ENCODE peak calls at places on chromosomes 3 and 15, in seven cellular contexts. One of them, this sample, is unnamed.
A peak's percentile ranks its signal among the peaks of the same experiment; 100 is the strongest.

GRCh38 chr3:127775398-127776109 is 46.8 kb downstream of the MGLL start:
- DNase-seq in germinal center: no peak
- DNase-seq in CD4-positive, CD25-positive, alpha-beta regulatory T cell: no peak
- DNase-seq in A172: peak; percentile 83
- DNase-seq in SW480: no peak
- DNase-seq in astrocyte of the spinal cord: peak; percentile 73
- DNase-seq in anterior cingulate cortex: peak; percentile 23
- DNase-seq in this sample: peak; percentile 94

GRCh38 chr3:136149569-136150136 is 46.5 kb downstream of the MSL2 start:
- DNase-seq in germinal center: no peak
- DNase-seq in CD4-positive, CD25-positive, alpha-beta regulatory T cell: no peak
- DNase-seq in anterior cingulate cortex: no peak
- DNase-seq in astrocyte of the spinal cord: peak; percentile 46
- DNase-seq in SW480: no peak
- DNase-seq in A172: peak; percentile 47
- DNase-seq in this sample: peak; percentile 36

GRCh38 chr3:112394008-112394616 is 61.2 kb downstream of the CD200 start:
- DNase-seq in CD4-positive, CD25-positive, alpha-beta regulatory T cell: no peak
- DNase-seq in astrocyte of the spinal cord: no peak
- DNase-seq in A172: no peak
- DNase-seq in SW480: no peak
- DNase-seq in germinal center: no peak
- DNase-seq in anterior cingulate cortex: no peak
- DNase-seq in this sample: no peak

GRCh38 chr3:62665627-62666433 is 209.4 kb downstream of the CADPS start:
- DNase-seq in CD4-positive, CD25-positive, alpha-beta regulatory T cell: peak; percentile 33
- DNase-seq in A172: peak; percentile 49
- DNase-seq in astrocyte of the spinal cord: peak; percentile 62
- DNase-seq in germinal center: peak; percentile 69
- DNase-seq in anterior cingulate cortex: peak; percentile 7
- DNase-seq in SW480: peak; percentile 58
- DNase-seq in this sample: peak; percentile 45

GRCh38 chr3:193660698-193661400 is 67.8 kb downstream of the OPA1 start:
- DNase-seq in astrocyte of the spinal cord: no peak
- DNase-seq in germinal center: no peak
- DNase-seq in SW480: no peak
- DNase-seq in CD4-positive, CD25-positive, alpha-beta regulatory T cell: no peak
- DNase-seq in anterior cingulate cortex: no peak
- DNase-seq in A172: no peak
- DNase-seq in this sample: no peak

GRCh38 chr3:134810850-134811249 is 15.8 kb downstream of the EPHB1 start:
- DNase-seq in astrocyte of the spinal cord: no peak
- DNase-seq in SW480: no peak
- DNase-seq in anterior cingulate cortex: no peak
- DNase-seq in A172: no peak
- DNase-seq in germinal center: no peak
- DNase-seq in CD4-positive, CD25-positive, alpha-beta regulatory T cell: no peak
- DNase-seq in this sample: no peak

GRCh38 chr15:42253300-42253699 is 19.7 kb upstream of the GANC start:
- DNase-seq in CD4-positive, CD25-positive, alpha-beta regulatory T cell: no peak
- DNase-seq in SW480: no peak
- DNase-seq in A172: no peak
- DNase-seq in anterior cingulate cortex: no peak
- DNase-seq in germinal center: no peak
- DNase-seq in astrocyte of the spinal cord: no peak
- DNase-seq in this sample: no peak

GRCh38 chr15:101456079-101456791 is 33.3 kb downstream of the PCSK6 start:
- DNase-seq in astrocyte of the spinal cord: no peak
- DNase-seq in anterior cingulate cortex: no peak
- DNase-seq in SW480: no peak
- DNase-seq in germinal center: no peak
- DNase-seq in A172: no peak
- DNase-seq in CD4-positive, CD25-positive, alpha-beta regulatory T cell: no peak
- DNase-seq in this sample: no peak

GRCh38 chr3:138459619-138460535 is 25.5 kb downstream of the ESYT3 start:
- DNase-seq in SW480: no peak
- DNase-seq in CD4-positive, CD25-positive, alpha-beta regulatory T cell: no peak
- DNase-seq in astrocyte of the spinal cord: no peak
- DNase-seq in anterior cingulate cortex: no peak
- DNase-seq in A172: no peak
- DNase-seq in germinal center: no peak
- DNase-seq in this sample: no peak

GRCh38 chr3:130841357-130841756 is 52.5 kb upstream of the ATP2C1 start:
- DNase-seq in astrocyte of the spinal cord: no peak
- DNase-seq in A172: peak; percentile 55
- DNase-seq in germinal center: no peak
- DNase-seq in CD4-positive, CD25-positive, alpha-beta regulatory T cell: no peak
- DNase-seq in SW480: no peak
- DNase-seq in anterior cingulate cortex: no peak
- DNase-seq in this sample: no peak

GRCh38 chr3:138608322-138609214 is at the start of gene FAIM:
- DNase-seq in germinal center: peak; percentile 65
- DNase-seq in anterior cingulate cortex: peak; percentile 62
- DNase-seq in SW480: peak; percentile 76
- DNase-seq in astrocyte of the spinal cord: peak; percentile 77
- DNase-seq in CD4-positive, CD25-positive, alpha-beta regulatory T cell: peak; percentile 78
- DNase-seq in A172: peak; percentile 46
- DNase-seq in this sample: peak; percentile 70

GRCh38 chr3:72270730-72271129 is 485.8 kb upstream of the PROK2 start:
- DNase-seq in astrocyte of the spinal cord: no peak
- DNase-seq in CD4-positive, CD25-positive, alpha-beta regulatory T cell: no peak
- DNase-seq in SW480: no peak
- DNase-seq in germinal center: no peak
- DNase-seq in anterior cingulate cortex: no peak
- DNase-seq in A172: no peak
- DNase-seq in this sample: no peak

GRCh38 chr15:97084650-97085049 is 754.1 kb downstream of the NR2F2 start:
- DNase-seq in CD4-positive, CD25-positive, alpha-beta regulatory T cell: no peak
- DNase-seq in astrocyte of the spinal cord: peak; percentile 31
- DNase-seq in germinal center: no peak
- DNase-seq in A172: peak; percentile 18
- DNase-seq in anterior cingulate cortex: no peak
- DNase-seq in SW480: peak; percentile 60
- DNase-seq in this sample: peak; percentile 91

GRCh38 chr15:49715213-49715612 is 94.4 kb downstream of the DTWD1 start:
- DNase-seq in germinal center: no peak
- DNase-seq in A172: no peak
- DNase-seq in SW480: no peak
- DNase-seq in anterior cingulate cortex: no peak
- DNase-seq in astrocyte of the spinal cord: no peak
- DNase-seq in CD4-positive, CD25-positive, alpha-beta regulatory T cell: peak; percentile 37
- DNase-seq in this sample: no peak

GRCh38 chr3:10550705-10551104 is 45.3 kb upstream of the ATP2B2 start:
- DNase-seq in A172: no peak
- DNase-seq in anterior cingulate cortex: no peak
- DNase-seq in astrocyte of the spinal cord: no peak
- DNase-seq in germinal center: no peak
- DNase-seq in SW480: no peak
- DNase-seq in CD4-positive, CD25-positive, alpha-beta regulatory T cell: no peak
- DNase-seq in this sample: no peak

GRCh38 chr3:55721716-55722484 is 234.8 kb upstream of the WNT5A start:
- DNase-seq in anterior cingulate cortex: no peak
- DNase-seq in germinal center: peak; percentile 55
- DNase-seq in SW480: peak; percentile 37
- DNase-seq in astrocyte of the spinal cord: peak; percentile 48
- DNase-seq in CD4-positive, CD25-positive, alpha-beta regulatory T cell: no peak
- DNase-seq in A172: peak; percentile 26
- DNase-seq in this sample: peak; percentile 59

GRCh38 chr3:183092256-183092655 is 7.0 kb downstream of the MCCC1 start:
- DNase-seq in germinal center: no peak
- DNase-seq in CD4-positive, CD25-positive, alpha-beta regulatory T cell: no peak
- DNase-seq in anterior cingulate cortex: no peak
- DNase-seq in A172: no peak
- DNase-seq in astrocyte of the spinal cord: no peak
- DNase-seq in SW480: no peak
- DNase-seq in this sample: no peak

GRCh38 chr3:100875239-100875638 is 118.0 kb downstream of the ABI3BP start:
- DNase-seq in SW480: no peak
- DNase-seq in CD4-positive, CD25-positive, alpha-beta regulatory T cell: no peak
- DNase-seq in A172: peak; percentile 87
- DNase-seq in anterior cingulate cortex: no peak
- DNase-seq in astrocyte of the spinal cord: peak; percentile 82
- DNase-seq in germinal center: no peak
- DNase-seq in this sample: peak; percentile 4

GRCh38 chr3:179068779-179069530 is 2.7 kb downstream of the ZMAT3 start:
- DNase-seq in A172: peak; percentile 41
- DNase-seq in CD4-positive, CD25-positive, alpha-beta regulatory T cell: peak; percentile 52
- DNase-seq in astrocyte of the spinal cord: peak; percentile 23
- DNase-seq in SW480: no peak
- DNase-seq in anterior cingulate cortex: no peak
- DNase-seq in germinal center: peak; percentile 14
- DNase-seq in this sample: peak; percentile 63

GRCh38 chr3:157856078-157856939 is 249.9 kb downstream of the SHOX2 start:
- DNase-seq in germinal center: no peak
- DNase-seq in CD4-positive, CD25-positive, alpha-beta regulatory T cell: no peak
- DNase-seq in anterior cingulate cortex: no peak
- DNase-seq in astrocyte of the spinal cord: no peak
- DNase-seq in A172: peak; percentile 30
- DNase-seq in SW480: no peak
- DNase-seq in this sample: no peak

GRCh38 chr15:25374143-25374542 is 64.7 kb downstream of the UBE3A start:
- DNase-seq in CD4-positive, CD25-positive, alpha-beta regulatory T cell: no peak
- DNase-seq in germinal center: no peak
- DNase-seq in astrocyte of the spinal cord: no peak
- DNase-seq in A172: no peak
- DNase-seq in SW480: no peak
- DNase-seq in anterior cingulate cortex: no peak
- DNase-seq in this sample: no peak

GRCh38 chr3:189355481-189356201 is 183.9 kb downstream of the TPRG1 start:
- DNase-seq in SW480: peak; percentile 94
- DNase-seq in germinal center: no peak
- DNase-seq in anterior cingulate cortex: no peak
- DNase-seq in astrocyte of the spinal cord: peak; percentile 47
- DNase-seq in CD4-positive, CD25-positive, alpha-beta regulatory T cell: peak; percentile 79
- DNase-seq in A172: peak; percentile 67
- DNase-seq in this sample: peak; percentile 76

GRCh38 chr3:102483556-102483955 is 48.7 kb downstream of the ZPLD1 start:
- DNase-seq in astrocyte of the spinal cord: no peak
- DNase-seq in A172: no peak
- DNase-seq in germinal center: no peak
- DNase-seq in CD4-positive, CD25-positive, alpha-beta regulatory T cell: no peak
- DNase-seq in SW480: no peak
- DNase-seq in anterior cingulate cortex: no peak
- DNase-seq in this sample: no peak

GRCh38 chr15:40265355-40265754 is 17.5 kb downstream of the ANKRD63 start:
- DNase-seq in astrocyte of the spinal cord: no peak
- DNase-seq in germinal center: no peak
- DNase-seq in anterior cingulate cortex: no peak
- DNase-seq in SW480: no peak
- DNase-seq in A172: peak; percentile 27
- DNase-seq in CD4-positive, CD25-positive, alpha-beta regulatory T cell: no peak
- DNase-seq in this sample: no peak

GRCh38 chr3:49461443-49462171 is 8.5 kb upstream of the DAG1 start:
- DNase-seq in A172: peak; percentile 44
- DNase-seq in anterior cingulate cortex: no peak
- DNase-seq in astrocyte of the spinal cord: no peak
- DNase-seq in germinal center: no peak
- DNase-seq in CD4-positive, CD25-positive, alpha-beta regulatory T cell: no peak
- DNase-seq in SW480: no peak
- DNase-seq in this sample: peak; percentile 72

GRCh38 chr3:14147617-14148016 is 22.8 kb downstream of the TMEM43 start:
- DNase-seq in astrocyte of the spinal cord: no peak
- DNase-seq in CD4-positive, CD25-positive, alpha-beta regulatory T cell: no peak
- DNase-seq in SW480: no peak
- DNase-seq in A172: no peak
- DNase-seq in anterior cingulate cortex: no peak
- DNase-seq in germinal center: no peak
- DNase-seq in this sample: no peak

GRCh38 chr3:133469140-133469731 is 69.4 kb downstream of the BFSP2 start:
- DNase-seq in anterior cingulate cortex: no peak
- DNase-seq in CD4-positive, CD25-positive, alpha-beta regulatory T cell: no peak
- DNase-seq in astrocyte of the spinal cord: no peak
- DNase-seq in SW480: no peak
- DNase-seq in germinal center: no peak
- DNase-seq in A172: no peak
- DNase-seq in this sample: peak; percentile 45

GRCh38 chr3:58508437-58508836 is 16.5 kb downstream of the KCTD6 start:
- DNase-seq in anterior cingulate cortex: no peak
- DNase-seq in A172: no peak
- DNase-seq in germinal center: no peak
- DNase-seq in astrocyte of the spinal cord: no peak
- DNase-seq in CD4-positive, CD25-positive, alpha-beta regulatory T cell: no peak
- DNase-seq in SW480: no peak
- DNase-seq in this sample: no peak

GRCh38 chr3:117553461-117553860 is 843.9 kb downstream of the TUSC7 start:
- DNase-seq in germinal center: no peak
- DNase-seq in A172: no peak
- DNase-seq in SW480: no peak
- DNase-seq in astrocyte of the spinal cord: peak; percentile 13
- DNase-seq in CD4-positive, CD25-positive, alpha-beta regulatory T cell: no peak
- DNase-seq in anterior cingulate cortex: no peak
- DNase-seq in this sample: peak; percentile 47